ENCODE peak calls at places on chromosomes 7 and 10, in six cellular contexts. Y is CD8-positive, alpha-beta T cell; V is keratinocyte; S is mucosa of descending colon; B is thyroid gland; F is neuronal stem cell. J is an unnamed sample. For H3K4me1, the result is how much of the 10 kb centered on the place peaks cover.

GRCh38 chr10:28940158-28940888 is 263.0 kb downstream of the BAMBI start:
- DNase-seq in Y (no peak), V (no peak), S (no peak), B (no peak), F (no peak), J (no peak)

GRCh38 chr7:87960244-87960643 is 26.2 kb downstream of the ADAM22 start:
- DNase-seq in Y (no peak), V (no peak), S (no peak), B (no peak), F (no peak), J (no peak)

GRCh38 chr7:94386416-94386815 is 8.3 kb upstream of the COL1A2 start:
- DNase-seq in Y (no peak), V (no peak), S (no peak), B (no peak), F (no peak), J (no peak)

GRCh38 chr7:121126801-121127534 is 138.5 kb downstream of the CPED1 start:
- DNase-seq in Y (no peak), V (no peak), S (no peak), B (no peak), F (no peak), J (peak)

GRCh38 chr7:44973610-44974401 is 5.0 kb downstream of the MYO1G start:
- DNase-seq in Y (peak), V (no peak), S (peak), B (peak), F (no peak), J (no peak)

GRCh38 chr7:84704380-84704779 is 482.5 kb downstream of the SEMA3D start:
- DNase-seq in Y (no peak), V (no peak), S (no peak), B (no peak), F (no peak), J (no peak)

GRCh38 chr10:92822964-92823363 is 25.4 kb upstream of the EXOC6 start:
- DNase-seq in Y (no peak), V (no peak), S (no peak), B (no peak), F (no peak), J (no peak)

GRCh38 chr7:43491984-43492383 is 90.9 kb upstream of the STK17A start:
- DNase-seq in Y (no peak), V (no peak), S (no peak), B (no peak), F (no peak), J (no peak)

GRCh38 chr7:128387663-128388485 is 21.9 kb downstream of the IMPDH1 start:
- DNase-seq in Y (peak), V (no peak), S (peak), B (peak), F (peak), J (peak)

GRCh38 chr7:156943091-156944041 is 6.1 kb upstream of the NOM1 start:
- DNase-seq in Y (no peak), V (no peak), S (no peak), B (peak), F (no peak), J (no peak)

GRCh38 chr7:99843808-99844207 is 16.0 kb downstream of the CYP3A43 start:
- DNase-seq in Y (no peak), V (no peak), S (no peak), B (no peak), F (no peak), J (no peak)

GRCh38 chr7:44114586-44115310 is 8.6 kb downstream of the POLD2 start:
- DNase-seq in Y (no peak), V (no peak), S (no peak), B (no peak), F (no peak), J (no peak)

GRCh38 chr10:6280291-6280690 is 77.6 kb downstream of the PFKFB3 start:
- DNase-seq in Y (no peak), V (no peak), S (no peak), B (no peak), F (no peak), J (no peak)

GRCh38 chr10:7700577-7701125 is 2.5 kb upstream of the ITIH2 start:
- DNase-seq in Y (no peak), V (no peak), S (no peak), B (no peak), F (no peak), J (no peak)

GRCh38 chr7:105141068-105141467 is 127.1 kb downstream of the KMT2E start:
- DNase-seq in Y (no peak), V (no peak), S (no peak), B (no peak), F (peak), J (no peak)

GRCh38 chr7:47225387-47226170 is 356.3 kb downstream of the TNS3 start:
- DNase-seq in Y (no peak), V (no peak), S (no peak), B (no peak), F (no peak), J (no peak)

GRCh38 chr10:35913628-35914027 is 271.5 kb upstream of the FZD8 start:
- DNase-seq in Y (no peak), V (peak), S (no peak), B (no peak), F (no peak), J (no peak)

GRCh38 chr7:1638113-1638726 is 31.9 kb upstream of the ELFN1 start:
- DNase-seq in Y (no peak), V (no peak), S (no peak), B (no peak), F (peak), J (no peak)

GRCh38 chr10:132539431-132539839 is 1.8 kb downstream of the INPP5A start:
- DNase-seq in Y (no peak), V (no peak), S (no peak), B (peak), F (no peak), J (no peak)

GRCh38 chr7:5088906-5089305 is 43.2 kb downstream of the RBAK start:
- DNase-seq in Y (no peak), V (no peak), S (no peak), B (no peak), F (no peak), J (no peak)

GRCh38 chr7:16913643-16914042 is 31.9 kb upstream of the AGR3 start:
- DNase-seq in Y (no peak), V (no peak), S (no peak), B (no peak), F (no peak), J (no peak)

GRCh38 chr10:33271969-33272583 is 62.4 kb downstream of the NRP1 start:
- DNase-seq in Y (no peak), V (no peak), S (no peak), B (no peak), F (no peak), J (no peak)

GRCh38 chr7:49001610-49002033 is 77.3 kb downstream of the CDC14C start:
- DNase-seq in Y (no peak), V (no peak), S (peak), B (peak), F (peak), J (peak)

GRCh38 chr7:155753446-155753965 is 58.8 kb downstream of the SHH start:
- DNase-seq in Y (no peak), V (no peak), S (no peak), B (no peak), F (no peak), J (no peak)

GRCh38 chr10:50627896-50628295 is 4.1 kb upstream of the SGMS1 start:
- DNase-seq in Y (no peak), V (no peak), S (no peak), B (no peak), F (no peak), J (no peak)

DNA sequence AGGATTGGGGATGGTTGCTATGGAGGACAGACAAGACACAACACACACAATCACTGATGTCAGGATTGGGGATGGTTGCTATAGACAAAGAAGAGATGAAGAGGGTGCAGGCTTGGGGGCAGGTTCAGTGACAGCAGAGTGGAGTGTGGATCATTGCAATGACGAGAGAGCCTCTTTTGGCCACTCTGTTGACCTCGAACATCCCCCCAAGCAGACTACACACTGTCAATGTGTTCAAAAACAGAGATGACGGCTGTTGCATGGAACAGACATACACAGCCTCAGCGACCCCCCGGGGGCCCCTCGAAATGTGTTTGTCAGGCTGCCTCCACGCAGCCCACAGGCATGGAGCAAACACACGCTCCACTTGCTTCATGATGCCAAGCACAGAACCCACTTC is 133.0 kb downstream of the PTPRN2 start:
- DNase-seq in Y (no peak), V (no peak), S (no peak), B (no peak), F (no peak), J (no peak)
- H3K4me1 ChIP-seq in Y (under half), V (under half), S (under half), B (under half), F (under half), J (under half)

GRCh38 chr10:75466016-75466415 is 34.6 kb downstream of the LRMDA start:
- DNase-seq in Y (no peak), V (no peak), S (no peak), B (no peak), F (no peak), J (no peak)
- H3K4me1 ChIP-seq in Y (under half), V (under half), S (under half), B (under half), F (under half), J (under half)

GRCh38 chr10:71257292-71257997 is 45.1 kb downstream of the UNC5B start:
- DNase-seq in Y (no peak), V (no peak), S (peak), B (no peak), F (no peak), J (no peak)
- H3K4me1 ChIP-seq in Y (under half), V (under half), S (half or more), B (under half), F (under half), J (under half)

GRCh38 chr7:130943981-130944380 is 210.0 kb upstream of the KLF14 start:
- DNase-seq in Y (no peak), V (no peak), S (no peak), B (no peak), F (no peak), J (no peak)

GRCh38 chr7:130944997-130945396 is 211.0 kb upstream of the KLF14 start:
- DNase-seq in Y (no peak), V (no peak), S (no peak), B (no peak), F (no peak), J (no peak)

GRCh38 chr7:130947792-130948580 is 214.0 kb upstream of the KLF14 start:
- DNase-seq in Y (no peak), V (no peak), S (no peak), B (no peak), F (no peak), J (no peak)

GRCh38 chr7:130945411-130945811 is 211.4 kb upstream of the KLF14 start:
- DNase-seq in Y (no peak), V (no peak), S (no peak), B (no peak), F (no peak), J (no peak)

GRCh38 chr7:130946110-130946509 is 212.1 kb upstream of the KLF14 start:
- DNase-seq in Y (no peak), V (no peak), S (no peak), B (no peak), F (no peak), J (no peak)
- H3K4me1 ChIP-seq in Y (half or more), V (under half), S (under half), B (under half), F (under half), J (half or more)